ENCODE peak calls at places on chromosomes 2 and 18, in nine cellular contexts. J, X, I, D, R, Y, T, E and W are unnamed samples.

GRCh38 chr2:106664669-106665068 is 177.5 kb downstream of the CD8B2 start:
- DNase-seq in J (no peak), X (no peak), I (no peak), D (no peak), R (no peak), Y (no peak), T (no peak), E (no peak), W (no peak)

GRCh38 chr2:211423018-211423417 is 866.6 kb downstream of the CPS1 start:
- DNase-seq in J (no peak), X (no peak), I (no peak), D (no peak), R (no peak), Y (no peak), T (no peak), E (no peak), W (no peak)

GRCh38 chr2:237177986-237178385 is 92.3 kb downstream of the COPS8 start:
- DNase-seq in J (no peak), X (no peak), I (no peak), D (no peak), R (no peak), Y (no peak), T (no peak), E (no peak), W (no peak)

GRCh38 chr2:98880266-98881152 is 55.5 kb downstream of the CRACDL start:
- DNase-seq in J (no peak), X (no peak), I (no peak), D (no peak), R (no peak), Y (no peak), T (no peak), E (no peak), W (no peak)

GRCh38 chr2:189933041-189933440 is 129.5 kb downstream of the MSTN start:
- DNase-seq in J (no peak), X (no peak), I (no peak), D (no peak), R (no peak), Y (no peak), T (peak), E (no peak), W (no peak)

GRCh38 chr2:184599054-184599874 is 935 bp downstream of the ZNF804A start:
- DNase-seq in J (no peak), X (no peak), I (no peak), D (no peak), R (no peak), Y (no peak), T (peak), E (no peak), W (peak)

GRCh38 chr2:45821558-45822271 is 170.2 kb downstream of the PRKCE start:
- DNase-seq in J (no peak), X (no peak), I (peak), D (peak), R (peak), Y (peak), T (no peak), E (no peak), W (no peak)

GRCh38 chr2:234676859-234677450 is 180.1 kb upstream of the ARL4C start:
- DNase-seq in J (no peak), X (no peak), I (no peak), D (no peak), R (no peak), Y (no peak), T (no peak), E (no peak), W (no peak)

GRCh38 chr18:53909668-53910067 is 314.8 kb downstream of the MBD2 start:
- DNase-seq in J (no peak), X (peak), I (no peak), D (no peak), R (no peak), Y (peak), T (no peak), E (peak), W (peak)

GRCh38 chr2:20496069-20496468 is 49.2 kb downstream of the RHOB start:
- DNase-seq in J (no peak), X (no peak), I (no peak), D (no peak), R (no peak), Y (peak), T (no peak), E (no peak), W (no peak)

GRCh38 chr2:714005-714741 is 37.0 kb upstream of the TMEM18 start:
- DNase-seq in J (peak), X (no peak), I (no peak), D (peak), R (peak), Y (peak), T (peak), E (peak), W (peak)

GRCh38 chr2:177072069-177072468 is 140.5 kb upstream of the HNRNPA3 start:
- DNase-seq in J (no peak), X (no peak), I (no peak), D (no peak), R (peak), Y (no peak), T (no peak), E (no peak), W (no peak)

GRCh38 chr2:16039823-16040222 is 99.5 kb downstream of the MYCN start:
- DNase-seq in J (no peak), X (no peak), I (no peak), D (no peak), R (no peak), Y (no peak), T (no peak), E (no peak), W (no peak)

GRCh38 chr2:20490300-20491181 is 43.7 kb downstream of the RHOB start:
- DNase-seq in J (no peak), X (no peak), I (peak), D (no peak), R (peak), Y (peak), T (no peak), E (no peak), W (no peak)

GRCh38 chr18:1539276-1539675 is 634.6 kb downstream of the ADCYAP1 start:
- DNase-seq in J (no peak), X (no peak), I (no peak), D (no peak), R (no peak), Y (no peak), T (no peak), E (no peak), W (no peak)

GRCh38 chr2:124024491-124025348 is at the start of gene CNTNAP5:
- DNase-seq in J (peak), X (no peak), I (peak), D (peak), R (no peak), Y (peak), T (peak), E (no peak), W (peak)

GRCh38 chr2:120109186-120110061 is 96.5 kb downstream of the EPB41L5 start:
- DNase-seq in J (no peak), X (no peak), I (no peak), D (no peak), R (no peak), Y (peak), T (peak), E (no peak), W (no peak)

GRCh38 chr2:113979172-113980128 is 89.6 kb downstream of the ACTR3 start:
- DNase-seq in J (no peak), X (peak), I (no peak), D (no peak), R (no peak), Y (no peak), T (no peak), E (no peak), W (peak)

GRCh38 chr18:11323359-11323819 is 174.0 kb upstream of the PIEZO2 start:
- DNase-seq in J (no peak), X (no peak), I (no peak), D (no peak), R (no peak), Y (peak), T (no peak), E (no peak), W (peak)

GRCh38 chr2:210072922-210073509 is 70.6 kb downstream of the RPE start:
- DNase-seq in J (no peak), X (no peak), I (no peak), D (no peak), R (no peak), Y (peak), T (peak), E (peak), W (peak)

GRCh38 chr2:230411484-230412368 is 4.3 kb upstream of the SP100 start:
- DNase-seq in J (peak), X (no peak), I (peak), D (peak), R (peak), Y (peak), T (peak), E (no peak), W (peak)

GRCh38 chr2:171703574-171704347 is 16.5 kb downstream of the DYNC1I2 start:
- DNase-seq in J (no peak), X (no peak), I (no peak), D (no peak), R (no peak), Y (peak), T (peak), E (no peak), W (peak)

GRCh38 chr2:30677861-30678385 is 129.3 kb downstream of the CAPN13 start:
- DNase-seq in J (no peak), X (no peak), I (no peak), D (no peak), R (no peak), Y (no peak), T (no peak), E (no peak), W (peak)

GRCh38 chr2:95234286-95234785 is 27.0 kb downstream of the ZNF892 start:
- DNase-seq in J (no peak), X (no peak), I (no peak), D (no peak), R (no peak), Y (peak), T (no peak), E (no peak), W (no peak)

GRCh38 chr2:119005565-119005964 is 63.6 kb downstream of the MARCO start:
- DNase-seq in J (no peak), X (no peak), I (no peak), D (no peak), R (no peak), Y (no peak), T (no peak), E (no peak), W (no peak)

GRCh38 chr2:180882959-180883358 is 97.4 kb upstream of the UBE2E3 start:
- DNase-seq in J (no peak), X (no peak), I (no peak), D (no peak), R (no peak), Y (no peak), T (no peak), E (no peak), W (no peak)

GRCh38 chr2:64812298-64812697 is 158.6 kb upstream of the SERTAD2 start:
- DNase-seq in J (no peak), X (no peak), I (no peak), D (no peak), R (no peak), Y (no peak), T (no peak), E (no peak), W (no peak)

GRCh38 chr2:148565272-148565894 is 79.2 kb upstream of the EPC2 start:
- DNase-seq in J (no peak), X (no peak), I (no peak), D (no peak), R (no peak), Y (no peak), T (no peak), E (no peak), W (peak)

GRCh38 chr18:79218605-79219195 is 149.5 kb downstream of the ATP9B start:
- DNase-seq in J (no peak), X (no peak), I (no peak), D (no peak), R (no peak), Y (no peak), T (no peak), E (no peak), W (no peak)

GRCh38 chr2:217077841-217078407 is 218.1 kb upstream of the TNP1 start:
- DNase-seq in J (no peak), X (no peak), I (no peak), D (no peak), R (no peak), Y (peak), T (no peak), E (no peak), W (no peak)

GRCh38 chr2:19848029-19848750 is 53.6 kb downstream of the TTC32 start:
- DNase-seq in J (no peak), X (no peak), I (no peak), D (no peak), R (no peak), Y (no peak), T (no peak), E (no peak), W (no peak)

GRCh38 chr2:239950144-239950920 is 74.8 kb downstream of the NDUFA10 start:
- DNase-seq in J (no peak), X (no peak), I (peak), D (no peak), R (no peak), Y (no peak), T (no peak), E (no peak), W (peak)

GRCh38 chr2:120678926-120679325 is 56.7 kb upstream of the GLI2 start:
- DNase-seq in J (no peak), X (no peak), I (no peak), D (no peak), R (no peak), Y (no peak), T (no peak), E (no peak), W (no peak)

GRCh38 chr2:25331686-25332365 is 9.9 kb downstream of the DNMT3A start:
- DNase-seq in J (no peak), X (no peak), I (peak), D (no peak), R (no peak), Y (no peak), T (peak), E (no peak), W (peak)

GRCh38 chr2:190529486-190530104 is 4.9 kb downstream of the NEMP2 start:
- DNase-seq in J (no peak), X (no peak), I (no peak), D (no peak), R (no peak), Y (no peak), T (no peak), E (no peak), W (no peak)

GRCh38 chr2:176454893-176455810 is 185.9 kb downstream of the MTX2 start:
- DNase-seq in J (peak), X (peak), I (peak), D (peak), R (peak), Y (peak), T (peak), E (peak), W (peak)